ENCODE peak calls at places on chromosomes 13 and 19, in nine cellular contexts. Q is NB4, U is PC-9, T is transverse colon, N is heart right ventricle, G is mesothelial cell of epicardium, A is fibroblast of lung, Y is stomach, S is uterus. M is an unnamed sample.
A peak's percentile ranks its signal among the peaks of the same experiment; 100 is the strongest.

GRCh38 chr13:110685305-110685704 is 20.6 kb downstream of the CARS2 start:
- DNase-seq in Q (no peak), U (no peak), T (no peak), N (no peak), G (no peak), A (peak; percentile 39), Y (no peak), S (peak; percentile 34), M (no peak)

GRCh38 chr13:80477641-80478443 is 136.9 kb upstream of the SPRY2 start:
- DNase-seq in Q (no peak), U (no peak), T (no peak), N (no peak), G (no peak), A (no peak), Y (no peak), S (no peak), M (no peak)

GRCh38 chr13:46607768-46608553 is 55.0 kb downstream of the LRCH1 start:
- DNase-seq in Q (no peak), U (no peak), T (no peak), N (no peak), G (no peak), A (no peak), Y (no peak), S (no peak), M (no peak)

GRCh38 chr13:97892717-97893116 is 60.8 kb upstream of the IPO5 start:
- DNase-seq in Q (no peak), U (no peak), T (no peak), N (no peak), G (no peak), A (peak; percentile 52), Y (no peak), S (no peak), M (no peak)

GRCh38 chr19:13764101-13764807 is at the start of gene MRI1:
- DNase-seq in Q (peak; percentile 85), U (peak; percentile 72), T (peak; percentile 83), N (peak; percentile 83), G (no peak), A (peak; percentile 66), Y (peak; percentile 82), S (peak; percentile 91), M (peak; percentile 93)

GRCh38 chr13:24203726-24204295 is 43.3 kb downstream of the SPATA13 start:
- DNase-seq in Q (peak; percentile 79), U (no peak), T (no peak), N (no peak), G (no peak), A (no peak), Y (no peak), S (no peak), M (no peak)

GRCh38 chr13:111399776-111400505 is 79.5 kb downstream of the TEX29 start:
- DNase-seq in Q (no peak), U (no peak), T (no peak), N (no peak), G (no peak), A (no peak), Y (peak; percentile 21), S (no peak), M (no peak)

GRCh38 chr13:30088312-30088855 is 219.0 kb downstream of the KATNAL1 start:
- DNase-seq in Q (peak; percentile 75), U (no peak), T (no peak), N (no peak), G (no peak), A (peak; percentile 43), Y (no peak), S (no peak), M (no peak)

GRCh38 chr19:56491399-56491798 is 14.3 kb upstream of the ZNF667 start:
- DNase-seq in Q (no peak), U (no peak), T (no peak), N (no peak), G (no peak), A (peak; percentile 47), Y (no peak), S (no peak), M (no peak)

GRCh38 chr19:19214892-19215291 is 3.1 kb downstream of the NCAN start:
- DNase-seq in Q (peak; percentile 59), U (peak; percentile 48), T (no peak), N (peak; percentile 31), G (peak; percentile 73), A (peak; percentile 23), Y (no peak), S (no peak), M (no peak)

GRCh38 chr13:114124486-114124885 is 7.9 kb downstream of the RASA3 start:
- DNase-seq in Q (no peak), U (no peak), T (no peak), N (no peak), G (no peak), A (no peak), Y (no peak), S (no peak), M (no peak)

GRCh38 chr13:77429320-77430142 is 102.6 kb upstream of the MYCBP2 start:
- DNase-seq in Q (no peak), U (no peak), T (no peak), N (no peak), G (no peak), A (peak; percentile 78), Y (no peak), S (no peak), M (no peak)

GRCh38 chr13:107395927-107396757 is 819.2 kb downstream of the LIG4 start:
- DNase-seq in Q (no peak), U (no peak), T (no peak), N (no peak), G (no peak), A (no peak), Y (no peak), S (no peak), M (no peak)

GRCh38 chr19:55311797-55312196 is 13.3 kb downstream of the TMEM150B start:
- DNase-seq in Q (no peak), U (no peak), T (no peak), N (no peak), G (no peak), A (no peak), Y (no peak), S (no peak), M (no peak)

GRCh38 chr19:33778089-33778791 is 18.4 kb upstream of the KCTD15 start:
- DNase-seq in Q (peak; percentile 68), U (peak; percentile 80), T (peak; percentile 85), N (peak; percentile 73), G (peak; percentile 85), A (peak; percentile 49), Y (peak; percentile 88), S (peak; percentile 85), M (peak; percentile 95)

GRCh38 chr19:18112989-18113478 is 15.5 kb downstream of the MAST3 start:
- DNase-seq in Q (peak; percentile 85), U (peak; percentile 82), T (peak; percentile 91), N (peak; percentile 83), G (peak; percentile 67), A (peak; percentile 62), Y (peak; percentile 87), S (peak; percentile 84), M (peak; percentile 74)
- TF ChIP-seq CTCF in Q (peak; percentile 95), U (peak; percentile 89), T (peak; percentile 87), N (peak; percentile 93), G (peak; percentile 54), A (peak; percentile 94), Y (no peak), S (peak; percentile 83), M (peak; percentile 90)

DNA sequence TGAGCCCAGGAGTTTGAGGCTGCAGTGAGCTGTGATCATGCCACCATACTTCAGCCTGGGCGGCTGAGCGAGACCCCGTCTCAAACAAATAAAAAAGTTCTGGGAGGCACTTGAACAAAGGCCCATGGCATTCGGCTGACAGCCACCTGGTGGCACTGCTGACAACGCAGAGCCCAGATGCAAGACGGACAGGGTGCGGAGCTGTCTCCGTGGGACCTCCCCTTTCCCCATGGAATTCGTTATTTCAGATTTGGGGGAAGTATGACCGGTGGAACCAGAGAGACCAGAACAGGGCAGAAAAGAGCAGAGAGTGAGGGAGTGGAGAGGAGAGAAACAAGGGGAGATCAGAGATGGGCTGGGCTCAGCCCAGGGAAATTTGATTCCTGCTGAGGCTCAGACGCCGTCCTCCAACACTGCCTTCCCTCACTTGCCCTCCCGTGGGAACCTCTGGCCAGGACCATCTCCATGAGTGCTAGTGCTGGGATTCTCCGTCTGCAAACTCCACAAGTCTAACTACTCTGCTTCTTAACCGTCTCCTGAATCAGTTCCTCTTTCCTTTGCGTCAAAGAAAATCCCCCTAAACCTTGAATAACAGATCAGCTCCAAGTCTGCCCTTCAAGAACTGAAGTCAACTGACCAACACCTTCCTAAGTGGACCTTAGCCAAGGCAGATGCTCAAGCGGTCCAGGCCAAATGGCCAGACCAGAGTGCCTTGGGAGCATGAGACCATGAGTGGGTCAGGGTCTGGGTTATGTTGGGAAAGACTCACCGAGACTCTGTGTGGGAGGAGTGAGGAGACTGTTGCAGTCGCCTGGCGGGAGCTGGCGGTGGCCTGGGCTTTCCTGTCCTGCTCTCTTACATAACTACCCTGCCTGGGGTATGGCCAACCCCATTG is 11.9 kb upstream of the ATF5 start:
- DNase-seq in Q (peak; percentile 70), U (no peak), T (no peak), N (no peak), G (no peak), A (no peak), Y (no peak), S (no peak), M (no peak)
- TF ChIP-seq CTCF in Q (peak; percentile 20), U (peak; percentile 34), T (no peak), N (no peak), G (no peak), A (peak; percentile 8), Y (no peak), S (no peak), M (peak; percentile 14)

GRCh38 chr13:23182142-23182541 is 1.4 kb downstream of the SGCG start:
- DNase-seq in Q (no peak), U (no peak), T (no peak), N (no peak), G (no peak), A (no peak), Y (no peak), S (no peak), M (no peak)

GRCh38 chr13:23183292-23183691 is 2.5 kb downstream of the SGCG start:
- DNase-seq in Q (no peak), U (no peak), T (no peak), N (peak; percentile 45), G (no peak), A (no peak), Y (no peak), S (no peak), M (no peak)

GRCh38 chr13:23180711-23181110 is at the start of gene SGCG:
- DNase-seq in Q (no peak), U (no peak), T (no peak), N (peak; percentile 36), G (no peak), A (no peak), Y (no peak), S (no peak), M (no peak)

GRCh38 chr13:23185542-23185941 is 4.8 kb downstream of the SGCG start:
- DNase-seq in Q (no peak), U (no peak), T (no peak), N (no peak), G (no peak), A (no peak), Y (no peak), S (no peak), M (no peak)
- TF ChIP-seq CTCF in Q (no peak), U (no peak), T (no peak), N (no peak), G (no peak), A (no peak), Y (no peak), S (no peak), M (no peak)

DNA sequence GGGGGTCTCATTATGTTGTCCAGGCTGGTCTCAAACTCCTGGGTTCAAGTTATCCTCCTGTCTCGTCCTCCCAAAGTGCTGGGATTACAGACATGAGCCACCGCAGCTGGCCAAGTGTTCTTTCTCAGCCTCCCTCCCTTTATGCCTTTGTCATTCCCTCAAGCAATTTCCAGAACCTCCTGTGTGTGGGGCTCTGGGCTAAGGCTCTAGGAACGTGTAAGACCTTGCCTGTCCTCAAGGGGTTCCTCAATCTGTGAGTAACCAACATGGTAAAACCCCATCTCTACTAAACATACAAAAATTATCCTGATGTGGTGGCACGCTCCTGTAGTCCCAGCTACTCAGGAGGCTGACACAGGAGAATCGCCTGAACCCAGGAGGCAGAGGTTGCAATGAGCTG is 15.5 kb upstream of the SPACA4 start:
- DNase-seq in Q (peak; percentile 81), U (no peak), T (no peak), N (no peak), G (no peak), A (no peak), Y (no peak), S (no peak), M (no peak)
- TF ChIP-seq CTCF in Q (peak; percentile 65), U (peak; percentile 31), T (no peak), N (no peak), G (no peak), A (no peak), Y (no peak), S (no peak), M (no peak)